ENCODE peak calls at places on chromosomes 12 and 14, in five cellular contexts. X is testis, Q is stomach, M is heart left ventricle, E is ovary. I is an unnamed sample.

GRCh38 chr14:56633544-56633943 is 53.9 kb downstream of the TMEM260 start:
- DNase-seq in X (no peak), Q (no peak), M (no peak), E (no peak), I (no peak)

GRCh38 chr14:49461529-49462401 is 124.4 kb downstream of the RPS29 start:
- DNase-seq in X (peak; percentile 81), Q (peak; percentile 70), M (no peak), E (no peak), I (peak; percentile 33)

GRCh38 chr14:72617391-72618011 is 276.4 kb downstream of the DPF3 start:
- DNase-seq in X (peak; percentile 46), Q (no peak), M (peak; percentile 63), E (peak; percentile 47), I (peak; percentile 78)

GRCh38 chr14:33657478-33657877 is 293.4 kb downstream of the EGLN3 start:
- DNase-seq in X (no peak), Q (no peak), M (no peak), E (no peak), I (no peak)

GRCh38 chr14:91402278-91403068 is 15.1 kb downstream of the CCDC88C start:
- DNase-seq in X (peak; percentile 81), Q (peak; percentile 82), M (no peak), E (no peak), I (no peak)

GRCh38 chr12:100267603-100268281 is 765 bp downstream of the SCYL2 start:
- DNase-seq in X (peak; percentile 34), Q (peak; percentile 33), M (peak; percentile 40), E (no peak), I (peak; percentile 19)

GRCh38 chr12:41486718-41487117 is 298.6 kb downstream of the PDZRN4 start:
- DNase-seq in X (no peak), Q (no peak), M (no peak), E (no peak), I (no peak)

GRCh38 chr12:92049403-92049802 is 96.2 kb downstream of the BTG1 start:
- DNase-seq in X (no peak), Q (no peak), M (no peak), E (no peak), I (no peak)

GRCh38 chr12:39503445-39503844 is 60.5 kb upstream of the KIF21A start:
- DNase-seq in X (no peak), Q (no peak), M (no peak), E (no peak), I (no peak)

GRCh38 chr14:31263485-31264133 is 56.0 kb upstream of the HECTD1 start:
- DNase-seq in X (peak; percentile 46), Q (peak; percentile 54), M (peak; percentile 52), E (peak; percentile 44), I (peak; percentile 88)

GRCh38 chr14:32565256-32565655 is 236.2 kb downstream of the AKAP6 start:
- DNase-seq in X (no peak), Q (no peak), M (no peak), E (no peak), I (no peak)

DNA sequence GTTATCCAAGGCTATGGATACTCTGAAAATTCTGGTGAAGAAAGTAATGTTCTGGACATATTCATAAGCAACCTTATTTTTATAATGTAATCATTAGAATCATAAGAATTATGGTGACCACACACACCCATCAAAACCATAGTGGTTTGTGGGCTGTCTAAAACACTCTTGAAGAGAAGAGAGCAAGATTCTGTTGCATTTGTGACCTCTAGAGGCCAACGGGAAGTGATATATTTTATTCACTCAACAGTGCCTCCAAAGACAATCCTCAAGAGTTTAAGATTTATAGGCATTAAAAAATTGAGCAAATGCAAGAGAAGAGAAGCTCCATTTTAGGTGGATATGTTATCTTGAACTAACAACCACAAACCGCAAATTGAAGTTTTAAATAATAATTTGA is 68.5 kb upstream of the LGR5 start:
- DNase-seq in X (no peak), Q (no peak), M (no peak), E (no peak), I (no peak)
- TF ChIP-seq CTCF in X (no peak), Q (no peak), M (no peak), E (no peak), I (no peak)

DNA sequence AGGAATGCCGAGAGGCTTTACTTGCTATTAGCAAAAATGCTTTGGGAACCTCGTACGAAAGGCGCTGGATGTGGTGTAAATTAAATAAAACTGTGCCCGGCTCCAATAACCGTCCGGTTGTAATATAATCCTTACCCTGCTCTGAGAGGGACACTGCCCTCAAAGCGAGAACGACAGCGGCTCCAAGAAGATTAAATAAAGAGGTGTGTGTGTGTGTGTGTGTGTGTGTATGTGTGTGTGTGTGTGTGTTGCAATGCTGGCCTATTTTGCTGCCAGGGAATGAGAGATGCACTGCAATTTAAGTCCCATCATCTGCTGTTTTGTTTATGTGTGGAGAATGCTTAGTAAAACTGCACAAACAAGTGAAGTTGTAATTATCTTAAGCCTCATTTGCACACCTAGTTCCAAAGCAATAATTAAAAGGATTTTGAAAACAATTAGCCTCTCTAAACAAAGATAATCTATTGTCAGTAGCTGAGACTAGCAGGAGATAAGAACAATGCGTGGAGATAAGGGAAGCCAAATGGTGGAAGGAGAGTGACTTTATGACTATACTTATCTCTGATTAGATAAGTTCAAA is 1.2 kb upstream of the SIX1 start:
- DNase-seq in X (no peak), Q (no peak), M (no peak), E (no peak), I (no peak)
- H3K4me3 ChIP-seq in X (no peak overlapping the region), Q (no peak overlapping the region), M (no peak overlapping the region), E (no peak overlapping the region), I (no peak overlapping the region)

GRCh38 chr12:28766398-28766797 is 382.7 kb upstream of the FAR2 start:
- DNase-seq in X (no peak), Q (no peak), M (no peak), E (no peak), I (no peak)

GRCh38 chr12:28767836-28768348 is 381.2 kb upstream of the FAR2 start:
- DNase-seq in X (no peak), Q (no peak), M (no peak), E (no peak), I (no peak)

GRCh38 chr12:28771961-28772360 is 377.1 kb upstream of the FAR2 start:
- DNase-seq in X (no peak), Q (no peak), M (no peak), E (no peak), I (no peak)

GRCh38 chr12:28775556-28775955 is 373.5 kb upstream of the FAR2 start:
- DNase-seq in X (no peak), Q (no peak), M (no peak), E (no peak), I (no peak)

DNA sequence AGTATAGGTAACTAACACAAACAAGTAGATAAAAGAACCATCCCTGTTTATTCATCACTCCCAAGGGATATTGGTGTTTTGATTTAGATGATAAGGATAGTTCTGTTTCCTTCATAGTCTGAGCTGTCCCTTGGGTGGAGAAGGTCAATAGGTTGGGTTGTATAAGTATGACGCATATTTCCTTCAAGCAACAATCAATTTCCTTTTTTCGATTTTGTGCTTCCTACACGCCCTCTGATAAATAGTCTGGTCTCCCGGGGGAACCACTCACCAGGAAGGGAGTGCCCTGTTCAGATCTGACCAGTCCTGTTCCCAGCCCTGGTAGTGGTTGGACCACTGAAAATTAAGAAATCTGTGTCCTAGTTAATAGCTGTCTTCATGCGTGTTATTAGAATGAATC is 378.7 kb upstream of the FAR2 start:
- DNase-seq in X (no peak), Q (peak; percentile 27), M (peak; percentile 59), E (no peak), I (no peak)
- TF ChIP-seq POLR2A in X (no peak), Q (no peak), M (no peak), E (no peak), I (no peak)

DNA sequence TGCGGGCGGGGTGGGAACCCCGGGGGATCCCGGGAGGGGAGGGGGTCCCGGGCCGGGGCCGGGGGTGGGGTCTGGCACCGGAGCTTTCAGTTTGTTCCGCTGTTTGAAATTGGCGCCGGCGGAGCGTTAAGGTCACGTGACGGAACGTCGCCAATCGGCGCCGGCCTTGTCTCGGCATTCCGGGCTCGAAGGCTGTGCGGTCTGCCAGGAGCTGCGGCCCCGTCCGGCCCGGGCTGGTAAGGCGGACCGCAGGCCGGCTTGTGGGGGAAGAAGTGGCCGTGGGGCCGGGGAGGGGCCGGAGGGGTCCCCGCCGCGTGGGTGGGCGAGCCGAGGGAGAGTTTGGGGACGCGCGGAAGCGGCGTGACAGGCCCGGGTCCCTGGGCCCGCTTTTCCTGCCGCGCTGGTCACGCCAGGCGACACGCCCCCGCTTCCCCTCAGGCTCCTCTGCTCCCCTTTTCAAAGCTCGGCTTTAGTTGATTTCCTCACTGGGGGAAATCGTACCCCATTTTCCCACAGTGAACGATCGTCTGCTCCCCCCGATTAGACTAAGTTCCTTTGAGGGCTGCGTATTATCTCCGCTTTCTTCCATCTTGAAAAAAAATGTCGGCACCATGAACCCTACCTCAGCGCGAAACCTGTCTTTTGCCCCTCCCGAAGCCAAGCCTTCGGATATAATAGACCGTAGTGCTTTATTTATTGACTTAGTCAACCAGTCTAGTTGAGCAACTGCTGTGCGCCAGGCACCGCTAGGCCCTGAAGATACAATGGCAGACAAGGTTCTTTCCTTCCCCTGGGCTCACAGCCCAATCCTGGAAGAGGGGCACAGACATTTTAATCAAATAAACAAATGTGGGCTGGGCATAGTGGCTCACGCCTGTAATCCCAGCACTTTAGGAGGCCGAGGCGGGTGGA is at the start of the genes FOXM1 and RHNO1:
- DNase-seq in X (peak; percentile 96), Q (peak; percentile 93), M (peak; percentile 91), E (peak; percentile 95), I (peak; percentile 98)
- TF ChIP-seq CTCF in X (no peak), Q (no peak), M (peak; percentile 43), E (no peak), I (no peak)

DNA sequence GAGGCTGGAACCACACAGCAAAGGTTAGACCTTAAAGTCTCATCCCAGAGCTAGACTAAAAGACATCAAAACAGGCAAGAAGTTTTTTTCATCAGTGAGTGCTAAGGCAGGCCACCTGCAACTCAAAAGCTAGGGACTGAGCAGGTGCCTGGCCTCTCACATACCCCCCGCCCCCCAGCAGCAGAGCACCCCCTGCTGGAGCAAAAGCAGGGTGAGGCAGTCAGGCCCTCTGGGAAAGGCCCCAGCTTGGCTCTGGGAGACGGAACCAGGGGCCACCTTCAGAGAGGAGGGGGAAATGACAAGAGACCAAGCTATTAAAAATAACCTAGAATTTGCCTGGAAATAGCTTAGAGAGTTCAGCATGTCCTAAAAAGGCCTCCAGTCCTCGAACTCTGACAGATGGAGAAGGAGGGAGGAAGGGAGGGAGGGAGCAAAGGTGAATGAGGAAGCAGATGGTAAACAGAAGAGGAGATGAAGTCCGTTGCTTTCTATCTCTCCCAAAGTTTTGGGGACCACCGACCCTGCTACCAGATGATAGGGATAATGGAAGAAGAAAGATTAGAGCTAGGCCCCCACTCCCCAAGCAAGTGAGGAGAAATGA is 1.8 kb downstream of the ITGA7 start:
- DNase-seq in X (no peak), Q (no peak), M (peak; percentile 61), E (no peak), I (no peak)
- H3K4me3 ChIP-seq in X (no peak overlapping the region), Q (peak overlapping the region; percentile 68), M (peak overlapping the region; percentile 48), E (peak overlapping the region; percentile 13), I (no peak overlapping the region)